ENCODE peak calls at places on chromosomes 1 and 21, in seven cellular contexts. D, L, N, G, I, T and Z are unnamed samples.

GRCh38 chr1:21365036-21365435 is 74.8 kb upstream of the ECE1 start:
- DNase-seq in D (no peak), L (no peak), N (no peak), G (no peak), I (no peak), T (no peak), Z (no peak)

GRCh38 chr1:21072721-21073120 is 104.0 kb downstream of the EIF4G3 start:
- DNase-seq in D (no peak), L (no peak), N (no peak), G (peak; percentile 80), I (no peak), T (no peak), Z (peak; percentile 52)

GRCh38 chr1:197021716-197022115 is 44.4 kb downstream of the CFHR5 start:
- DNase-seq in D (no peak), L (no peak), N (no peak), G (no peak), I (no peak), T (no peak), Z (no peak)

GRCh38 chr1:16886860-16887605 is 8.7 kb upstream of the RNU1-2 start:
- DNase-seq in D (no peak), L (no peak), N (no peak), G (no peak), I (no peak), T (no peak), Z (no peak)

GRCh38 chr1:212138441-212138840 is 102.9 kb downstream of the DTL start:
- DNase-seq in D (peak; percentile 15), L (peak; percentile 42), N (no peak), G (no peak), I (no peak), T (no peak), Z (no peak)

GRCh38 chr1:45297604-45298356 is 28.9 kb upstream of the HPDL start:
- DNase-seq in D (no peak), L (no peak), N (no peak), G (no peak), I (no peak), T (no peak), Z (no peak)

GRCh38 chr1:190439447-190439846 is 38.2 kb downstream of the BRINP3 start:
- DNase-seq in D (no peak), L (no peak), N (no peak), G (no peak), I (no peak), T (no peak), Z (no peak)

GRCh38 chr1:228277491-228278431 is 69.9 kb downstream of the OBSCN start:
- DNase-seq in D (no peak), L (no peak), N (no peak), G (no peak), I (no peak), T (peak; percentile 20), Z (no peak)

GRCh38 chr1:228228601-228229074 is 20.8 kb downstream of the OBSCN start:
- DNase-seq in D (no peak), L (no peak), N (no peak), G (peak; percentile 88), I (no peak), T (no peak), Z (peak; percentile 23)

GRCh38 chr1:223363856-223364684 is at the start of gene SUSD4:
- DNase-seq in D (peak; percentile 51), L (peak; percentile 82), N (peak; percentile 86), G (no peak), I (peak; percentile 83), T (peak; percentile 72), Z (no peak)

GRCh38 chr1:109188776-109189175 is 24.9 kb upstream of the SARS1 start:
- DNase-seq in D (no peak), L (no peak), N (no peak), G (no peak), I (no peak), T (no peak), Z (no peak)

GRCh38 chr21:41071410-41071809 is 96.5 kb upstream of the BACE2 start:
- DNase-seq in D (no peak), L (no peak), N (peak; percentile 34), G (no peak), I (peak; percentile 77), T (peak; percentile 72), Z (no peak)

GRCh38 chr1:244968431-244968830 is 104.1 kb upstream of the HNRNPU start:
- DNase-seq in D (peak; percentile 19), L (no peak), N (no peak), G (peak; percentile 14), I (peak; percentile 60), T (no peak), Z (no peak)

DNA sequence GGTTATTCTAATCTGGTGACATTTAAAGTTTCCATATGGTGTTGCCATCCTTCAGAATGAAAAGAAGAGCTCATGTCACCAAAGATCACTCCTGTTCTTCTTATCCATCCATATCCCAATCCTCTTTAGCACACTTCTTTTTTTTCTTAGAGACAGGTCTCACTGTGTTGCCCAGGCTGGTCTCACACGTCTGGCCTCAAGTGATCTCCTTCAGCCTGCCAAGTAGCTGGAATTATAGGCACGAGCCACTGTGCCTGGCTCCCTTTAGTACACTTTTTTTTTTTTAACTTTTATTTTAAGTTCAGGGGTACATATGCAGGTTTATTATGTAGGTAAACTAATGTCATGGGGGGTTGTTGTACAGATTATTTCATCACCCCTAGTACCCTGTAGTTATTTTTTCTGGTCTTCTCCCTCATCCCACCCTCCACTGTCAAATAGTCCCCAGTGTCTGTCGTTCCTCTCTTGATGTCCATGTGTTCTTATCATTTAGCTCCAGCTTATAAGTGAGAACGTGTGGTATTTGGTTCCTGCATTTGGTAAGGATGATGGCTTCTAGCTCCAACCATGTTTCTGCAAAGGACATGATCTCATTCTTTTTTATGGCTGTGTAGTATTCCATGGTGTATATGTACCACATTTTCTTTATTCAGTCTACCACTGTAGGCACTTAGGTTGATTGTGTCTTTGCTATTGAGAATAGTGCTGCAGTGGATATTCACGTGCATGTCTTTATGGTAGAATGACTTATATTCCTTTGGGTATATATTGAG is 40.6 kb downstream of the CTTNBP2NL start:
- DNase-seq in D (no peak), L (no peak), N (no peak), G (no peak), I (no peak), T (no peak), Z (no peak)
- TF ChIP-seq CTCF in D (no peak), L (no peak), N (no peak), G (no peak), I (no peak), T (no peak), Z (no peak)

DNA sequence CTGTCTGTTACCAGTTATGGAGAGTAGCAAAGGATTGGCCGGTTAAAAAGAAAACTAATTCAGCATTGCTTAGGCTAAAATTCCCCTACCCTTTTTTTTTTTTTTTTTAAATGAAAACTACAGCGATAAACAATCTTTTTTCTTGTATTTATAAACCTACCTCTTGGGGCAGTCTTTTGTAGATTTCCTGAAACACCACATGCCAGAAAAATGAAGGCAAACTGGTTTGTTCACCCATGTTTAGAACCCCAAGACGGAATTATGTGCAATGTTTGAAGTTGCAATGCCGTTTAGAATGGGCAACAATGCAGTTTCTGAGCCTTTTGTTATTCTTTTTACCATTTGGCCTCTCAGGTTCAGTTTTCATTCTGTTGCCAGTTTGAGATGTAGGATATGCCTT is 59.1 kb downstream of the PRDM2 start:
- DNase-seq in D (no peak), L (no peak), N (no peak), G (no peak), I (no peak), T (no peak), Z (no peak)
- TF ChIP-seq CTCF in D (no peak), L (no peak), N (no peak), G (no peak), I (no peak), T (no peak), Z (no peak)

DNA sequence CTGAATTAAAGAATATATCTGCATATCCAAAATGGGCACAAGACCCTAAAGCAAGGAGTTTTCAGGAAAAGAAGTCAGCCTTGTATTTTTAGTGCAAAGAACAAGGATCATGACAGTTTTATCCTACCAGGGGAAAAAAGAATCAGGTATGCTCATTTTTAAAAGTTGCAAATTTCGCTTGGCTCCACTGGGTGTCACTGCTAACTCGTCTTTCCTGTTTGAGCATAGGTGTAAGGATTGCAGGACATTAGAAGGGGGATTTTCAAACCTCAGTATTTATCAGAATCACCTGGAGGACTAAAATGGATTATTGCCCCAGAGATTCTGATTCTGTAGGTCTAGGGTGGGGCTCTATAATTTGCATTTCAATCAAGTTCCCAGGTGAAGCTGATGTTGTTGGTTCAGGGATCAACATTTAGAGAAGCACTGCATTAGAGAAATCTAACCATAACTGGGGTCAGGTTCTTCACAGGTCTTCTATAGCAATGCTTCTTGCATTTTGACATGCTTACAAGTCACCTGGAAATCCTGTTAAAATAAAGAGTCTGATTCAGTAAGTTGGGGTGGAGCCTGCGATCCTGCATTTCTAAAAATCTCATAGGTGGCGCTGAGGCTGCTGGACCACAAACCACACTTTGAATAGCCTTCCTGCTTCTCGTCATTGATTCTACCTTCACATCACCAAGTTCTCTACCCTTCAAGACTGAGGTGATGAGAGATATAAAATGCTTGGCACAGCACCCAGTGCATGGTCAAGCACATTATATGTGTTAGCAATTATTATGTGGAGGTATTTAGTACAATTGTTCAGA is 39.6 kb downstream of the NUF2 start:
- DNase-seq in D (no peak), L (no peak), N (peak; percentile 41), G (peak; percentile 36), I (peak; percentile 28), T (no peak), Z (peak; percentile 18)
- TF ChIP-seq CTCF in D (peak; percentile 28), L (no peak), N (peak; percentile 71), G (peak; percentile 45), I (peak; percentile 76), T (no peak), Z (peak; percentile 49)

GRCh38 chr1:84688461-84689061 is 1.7 kb downstream of the SSX2IP start:
- DNase-seq in D (no peak), L (no peak), N (no peak), G (peak; percentile 20), I (no peak), T (no peak), Z (peak; percentile 58)

GRCh38 chr1:84687703-84688460 is 2.4 kb downstream of the SSX2IP start:
- DNase-seq in D (no peak), L (no peak), N (no peak), G (peak; percentile 17), I (no peak), T (no peak), Z (peak; percentile 31)

GRCh38 chr1:84690397-84691138 is at the start of gene SSX2IP:
- DNase-seq in D (peak; percentile 98), L (peak; percentile 99), N (peak; percentile 93), G (peak; percentile 97), I (peak; percentile 98), T (peak; percentile 100), Z (peak; percentile 96)

GRCh38 chr1:84691139-84691783 is 1.0 kb upstream of the SSX2IP start:
- DNase-seq in D (no peak), L (no peak), N (no peak), G (no peak), I (peak; percentile 33), T (no peak), Z (no peak)

DNA sequence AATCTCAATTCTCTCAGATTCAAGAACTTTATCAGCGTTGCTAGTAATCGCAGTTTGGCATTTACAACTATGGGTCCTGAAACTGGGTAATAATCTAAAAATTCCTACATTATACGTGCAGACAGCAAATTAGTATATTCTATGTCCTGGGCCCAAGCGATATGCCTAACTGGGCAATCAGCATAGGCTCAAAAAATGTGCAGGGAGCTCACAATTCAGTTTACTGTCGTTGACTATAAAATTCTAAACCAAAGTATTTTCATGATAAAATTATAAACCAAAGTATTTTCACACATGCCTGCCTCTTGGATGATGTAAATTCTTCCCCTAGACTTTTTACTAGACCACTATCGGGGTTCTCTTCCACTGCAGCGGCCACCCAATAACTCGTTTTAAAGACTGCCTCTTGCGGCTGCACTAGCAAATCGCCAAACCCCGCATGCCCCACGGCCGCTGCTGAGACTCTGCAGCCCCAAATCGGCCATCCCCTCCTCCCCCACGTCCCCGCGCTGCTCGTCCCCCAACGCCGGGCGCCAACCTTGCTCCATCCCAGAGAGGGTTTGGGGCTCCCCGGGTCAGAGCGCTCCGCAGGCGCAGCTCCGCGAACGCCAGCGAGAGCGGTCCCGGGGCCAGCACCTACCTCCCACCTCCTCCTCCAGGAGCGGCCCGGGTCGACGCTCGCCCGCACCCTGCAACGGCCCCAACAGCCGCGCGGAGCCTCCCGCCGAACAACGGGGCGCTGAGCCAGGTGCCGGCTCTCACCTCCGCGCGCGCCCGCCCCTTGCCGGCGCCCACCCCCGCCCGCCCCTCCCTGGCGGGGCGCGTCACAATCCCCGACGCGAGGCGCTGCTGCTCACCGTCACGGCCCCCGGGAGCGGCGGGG is 506 bp downstream of the SSX2IP start:
- DNase-seq in D (peak; percentile 42), L (peak; percentile 58), N (peak; percentile 36), G (peak; percentile 44), I (peak; percentile 53), T (peak; percentile 65), Z (peak; percentile 46)
- TF ChIP-seq CTCF in D (peak; percentile 31), L (no peak), N (peak; percentile 12), G (peak; percentile 46), I (peak; percentile 48), T (peak; percentile 28), Z (peak; percentile 47)